ENCODE peak calls at places on chromosomes 12 and 14, in four cellular contexts. O, L, Q and W are unnamed samples.

GRCh38 chr14:30242742-30243141 is 315.1 kb upstream of the PRKD1 start:
- DNase-seq in Q (no peak), L (no peak), O (no peak), W (no peak)

GRCh38 chr12:103841690-103842584 is 903 bp upstream of the NT5DC3 start:
- DNase-seq in O (peak), L (no peak), Q (no peak), W (peak)

GRCh38 chr14:35336171-35337073 is 44.2 kb downstream of the PSMA6 start:
- DNase-seq in O (peak), L (no peak), Q (peak), W (no peak)

GRCh38 chr14:103770902-103771301 is 55.3 kb downstream of the ZFYVE21 start:
- DNase-seq in Q (no peak), L (no peak), O (no peak), W (no peak)

GRCh38 chr14:53265025-53265424 is 111.9 kb upstream of the DDHD1 start:
- DNase-seq in Q (no peak), O (no peak), L (no peak), W (no peak)

GRCh38 chr12:11826607-11827006 is 177.1 kb downstream of the ETV6 start:
- DNase-seq in L (no peak), Q (no peak), O (no peak), W (no peak)

GRCh38 chr12:57488397-57489156 is 709 bp downstream of the MARS1 start:
- DNase-seq in Q (no peak), L (no peak), O (no peak), W (no peak)

GRCh38 chr14:66920196-66920595 is 269.0 kb upstream of the GARIN2 start:
- DNase-seq in O (no peak), L (no peak), Q (no peak), W (no peak)

GRCh38 chr12:108360487-108360886 is 21.4 kb upstream of the CMKLR1 start:
- DNase-seq in Q (no peak), L (no peak), O (no peak), W (no peak)

GRCh38 chr12:27709932-27710591 is 570 bp upstream of the MRPS35 start:
- DNase-seq in L (no peak), Q (no peak), O (peak), W (no peak)

GRCh38 chr12:105935981-105936380 is 202.8 kb downstream of the NUAK1 start:
- DNase-seq in Q (no peak), L (no peak), O (no peak), W (no peak)

GRCh38 chr14:85214471-85214870 is 315.5 kb upstream of the FLRT2 start:
- DNase-seq in O (no peak), Q (no peak), L (no peak), W (no peak)

GRCh38 chr14:65961004-65961403 is 525.2 kb upstream of the CCDC196 start:
- DNase-seq in O (no peak), L (peak), Q (peak), W (peak)

GRCh38 chr12:12451063-12451462 is 94.2 kb downstream of the BORCS5 start:
- DNase-seq in L (no peak), Q (no peak), O (no peak), W (no peak)

GRCh38 chr12:122820838-122821271 is 14.4 kb upstream of the HIP1R start:
- DNase-seq in L (no peak), Q (no peak), O (no peak), W (no peak)

GRCh38 chr14:99779751-99780150 is 13.5 kb upstream of the EML1 start:
- DNase-seq in O (no peak), L (no peak), Q (no peak), W (no peak)

GRCh38 chr14:51674294-51675002 is 22.7 kb downstream of the FRMD6 start:
- DNase-seq in L (no peak), O (no peak), Q (no peak), W (no peak)

GRCh38 chr12:103423061-103423473 is 72.7 kb downstream of the C12orf42 start:
- DNase-seq in Q (no peak), O (no peak), L (no peak), W (no peak)

GRCh38 chr12:79782197-79782890 is 91.6 kb upstream of the PAWR start:
- DNase-seq in O (no peak), L (no peak), Q (no peak), W (no peak)

GRCh38 chr14:90658541-90658967 is 157.7 kb downstream of the TTC7B start:
- DNase-seq in Q (no peak), L (no peak), O (no peak), W (no peak)

GRCh38 chr12:1083086-1083887 is 92.3 kb downstream of the ERC1 start:
- DNase-seq in Q (no peak), O (no peak), L (no peak), W (no peak)

GRCh38 chr14:39138450-39138849 is 24.3 kb downstream of the GEMIN2 start:
- DNase-seq in O (no peak), L (no peak), Q (no peak), W (no peak)

GRCh38 chr14:56482306-56482705 is 97.3 kb upstream of the TMEM260 start:
- DNase-seq in L (no peak), Q (no peak), O (no peak), W (no peak)

GRCh38 chr14:104937161-104937560 is 12.5 kb downstream of the PLD4 start:
- DNase-seq in Q (no peak), L (no peak), O (peak), W (no peak)

GRCh38 chr14:55580401-55581010 is 499 bp downstream of the KTN1 start:
- DNase-seq in L (peak), O (peak), Q (peak), W (peak)

GRCh38 chr12:5746020-5746419 is 199.0 kb downstream of the ANO2 start:
- DNase-seq in L (no peak), O (no peak), Q (no peak), W (no peak)

GRCh38 chr12:92078167-92079053 is 67.2 kb downstream of the BTG1 start:
- DNase-seq in O (no peak), L (no peak), Q (no peak), W (no peak)

GRCh38 chr12:14273911-14274306 is 91.6 kb upstream of the ATF7IP start:
- DNase-seq in L (no peak), O (no peak), Q (no peak), W (no peak)

GRCh38 chr12:92596388-92596787 is 106.4 kb upstream of the PLEKHG7 start:
- DNase-seq in O (no peak), L (no peak), Q (no peak), W (no peak)

GRCh38 chr14:78007160-78007559 is 163.0 kb upstream of the NRXN3 start:
- DNase-seq in O (no peak), Q (no peak), L (no peak), W (no peak)

GRCh38 chr12:123150273-123150803 is 552 bp downstream of the PITPNM2 start:
- DNase-seq in O (no peak), Q (peak), L (no peak), W (no peak)

GRCh38 chr14:39015360-39015961 is 87.6 kb downstream of the SEC23A start:
- DNase-seq in Q (peak), L (no peak), O (no peak), W (no peak)

GRCh38 chr14:39015964-39016577 is 87.0 kb downstream of the SEC23A start:
- DNase-seq in O (no peak), L (no peak), Q (no peak), W (no peak)

GRCh38 chr12:100733817-100734593 is 60.6 kb upstream of the ANO4 start:
- DNase-seq in O (no peak), Q (no peak), L (no peak), W (no peak)